ENCODE peak calls at places on chromosomes 3 and 15, in five cellular contexts. F, A, X, J and T are unnamed samples.

GRCh38 chr3:47423548-47424145 is 42.8 kb downstream of the PTPN23 start:
- DNase-seq in F (no peak), A (no peak), X (no peak), J (no peak), T (no peak)

GRCh38 chr3:112327371-112327951 is 5.5 kb upstream of the CD200 start:
- DNase-seq in F (no peak), A (peak), X (peak), J (no peak), T (no peak)

GRCh38 chr3:183591881-183592521 is 36.5 kb upstream of the KLHL6 start:
- DNase-seq in F (no peak), A (peak), X (no peak), J (no peak), T (no peak)

GRCh38 chr3:13102386-13103345 is 29.4 kb upstream of the IQSEC1 start:
- DNase-seq in F (no peak), A (no peak), X (no peak), J (no peak), T (no peak)

GRCh38 chr3:46440531-46441294 is 24.0 kb downstream of the LTF start:
- DNase-seq in F (no peak), A (no peak), X (no peak), J (no peak), T (no peak)

GRCh38 chr15:58568157-58568571 is 136.4 kb downstream of the LIPC start:
- DNase-seq in F (no peak), A (no peak), X (no peak), J (no peak), T (no peak)

GRCh38 chr3:44932986-44933944 is 42.7 kb downstream of the ZDHHC3 start:
- DNase-seq in F (no peak), A (no peak), X (no peak), J (no peak), T (no peak)

GRCh38 chr15:48925714-48926223 is 38.0 kb downstream of the SHC4 start:
- DNase-seq in F (no peak), A (peak), X (peak), J (no peak), T (peak)

GRCh38 chr15:35118987-35119386 is 33.9 kb upstream of the NANOGP8 start:
- DNase-seq in F (no peak), A (no peak), X (no peak), J (no peak), T (no peak)

GRCh38 chr3:60912142-60912541 is 339.1 kb downstream of the FHIT start:
- DNase-seq in F (no peak), A (no peak), X (peak), J (no peak), T (no peak)

GRCh38 chr15:92158426-92158825 is 235.3 kb upstream of the ST8SIA2 start:
- DNase-seq in F (peak), A (no peak), X (no peak), J (no peak), T (no peak)